ENCODE peak calls at places on chromosomes 3 and 15, in five cellular contexts. H is lower leg skin, B is upper lobe of right lung, K is upper lobe of left lung, W is HL-60. A is an unnamed sample.

GRCh38 chr3:45947361-45947760 is 4.1 kb downstream of the CXCR6 start:
- DNase-seq in H (no peak), B (no peak), K (no peak), W (no peak), A (no peak)

GRCh38 chr3:100782906-100783305 is 73.6 kb downstream of the TFG start:
- DNase-seq in H (no peak), B (no peak), K (no peak), W (no peak), A (no peak)

GRCh38 chr15:74209997-74210573 is 7.5 kb upstream of the STRA6 start:
- DNase-seq in H (no peak), B (no peak), K (no peak), W (no peak), A (no peak)

GRCh38 chr15:47975422-47975821 is 145.4 kb upstream of the SLC24A5 start:
- DNase-seq in H (no peak), B (no peak), K (no peak), W (no peak), A (no peak)

GRCh38 chr15:45648521-45649200 is 13.8 kb downstream of the SQOR start:
- DNase-seq in H (no peak), B (no peak), K (no peak), W (no peak), A (no peak)

GRCh38 chr3:56304069-56304468 is 164.2 kb downstream of the ERC2 start:
- DNase-seq in H (no peak), B (no peak), K (no peak), W (no peak), A (no peak)

GRCh38 chr3:123552095-123552714 is 32.6 kb downstream of the HACD2 start:
- DNase-seq in H (no peak), B (no peak), K (no peak), W (no peak), A (no peak)

GRCh38 chr15:61916104-61916503 is 144.1 kb downstream of the VPS13C start:
- DNase-seq in H (no peak), B (no peak), K (no peak), W (no peak), A (no peak)

GRCh38 chr3:30408105-30408557 is 198.3 kb upstream of the TGFBR2 start:
- DNase-seq in H (no peak), B (no peak), K (no peak), W (no peak), A (no peak)
- TF ChIP-seq CTCF in H (no peak), B (peak; percentile 4), K (no peak), W (no peak), A (peak; percentile 56)

DNA sequence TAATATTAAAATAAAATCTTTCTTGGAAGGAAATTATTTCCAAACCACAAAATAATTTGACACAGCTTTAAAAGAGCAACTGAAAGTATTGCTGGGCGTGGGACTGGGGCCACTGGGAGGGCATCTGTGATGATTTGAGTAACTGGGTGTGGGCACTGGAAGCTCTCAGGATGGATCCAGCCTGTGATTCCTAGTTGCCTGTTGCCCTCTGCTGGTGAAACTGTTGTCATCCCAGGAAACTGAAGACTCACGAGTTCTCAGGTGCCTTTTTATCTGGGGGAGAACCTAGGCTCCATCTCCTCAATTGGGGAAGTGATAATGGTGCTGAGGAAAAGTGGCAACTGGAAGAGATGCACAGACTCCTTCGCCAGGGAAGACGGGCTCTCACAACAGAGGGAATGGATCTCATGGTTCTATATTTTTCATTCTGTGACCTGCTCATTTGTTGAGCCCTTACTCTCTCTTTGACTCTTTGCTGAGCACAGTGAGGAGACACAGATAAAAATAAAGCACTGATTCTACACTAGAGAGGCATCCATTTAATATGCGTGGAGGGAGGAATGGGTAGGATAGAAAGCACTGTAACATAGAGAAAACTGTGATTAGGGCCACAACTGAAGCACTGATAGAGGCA is 61.6 kb downstream of the TPRG1 start:
- DNase-seq in H (peak; percentile 63), B (no peak), K (no peak), W (peak; percentile 18), A (no peak)
- TF ChIP-seq CTCF in H (no peak), B (peak; percentile 63), K (peak; percentile 30), W (no peak), A (peak; percentile 66)

GRCh38 chr3:98709433-98709832 is 53.7 kb upstream of the ST3GAL6 start:
- DNase-seq in H (no peak), B (no peak), K (no peak), W (no peak), A (no peak)

GRCh38 chr3:98705212-98705611 is 57.9 kb upstream of the ST3GAL6 start:
- DNase-seq in H (no peak), B (no peak), K (no peak), W (no peak), A (no peak)

GRCh38 chr3:98701276-98701675 is 61.9 kb upstream of the ST3GAL6 start:
- DNase-seq in H (no peak), B (no peak), K (no peak), W (no peak), A (no peak)

GRCh38 chr3:98702166-98702565 is 61.0 kb upstream of the ST3GAL6 start:
- DNase-seq in H (no peak), B (no peak), K (no peak), W (no peak), A (no peak)

DNA sequence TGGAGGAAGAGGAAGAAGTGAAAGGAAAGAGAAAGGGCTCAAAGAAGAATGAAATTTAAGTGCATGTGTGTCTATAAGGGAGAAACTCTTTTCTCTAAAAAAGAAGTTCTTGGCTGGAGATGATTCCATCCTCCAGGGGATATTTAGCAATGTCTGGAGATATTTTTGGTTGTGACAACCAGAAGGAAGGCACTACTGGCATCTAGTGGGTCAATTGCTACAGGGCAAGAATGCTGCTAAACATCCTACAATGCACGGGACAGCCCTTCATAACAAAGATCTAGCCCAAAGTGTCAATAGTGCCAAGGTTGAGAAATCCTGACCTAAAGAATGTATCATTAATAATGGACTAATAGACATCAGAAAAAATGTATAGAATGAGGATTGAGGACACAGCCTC is 57.4 kb upstream of the ST3GAL6 start:
- DNase-seq in H (no peak), B (no peak), K (no peak), W (no peak), A (no peak)
- TF ChIP-seq CTCF in H (no peak), B (no peak), K (no peak), W (peak; percentile 10), A (no peak)

DNA sequence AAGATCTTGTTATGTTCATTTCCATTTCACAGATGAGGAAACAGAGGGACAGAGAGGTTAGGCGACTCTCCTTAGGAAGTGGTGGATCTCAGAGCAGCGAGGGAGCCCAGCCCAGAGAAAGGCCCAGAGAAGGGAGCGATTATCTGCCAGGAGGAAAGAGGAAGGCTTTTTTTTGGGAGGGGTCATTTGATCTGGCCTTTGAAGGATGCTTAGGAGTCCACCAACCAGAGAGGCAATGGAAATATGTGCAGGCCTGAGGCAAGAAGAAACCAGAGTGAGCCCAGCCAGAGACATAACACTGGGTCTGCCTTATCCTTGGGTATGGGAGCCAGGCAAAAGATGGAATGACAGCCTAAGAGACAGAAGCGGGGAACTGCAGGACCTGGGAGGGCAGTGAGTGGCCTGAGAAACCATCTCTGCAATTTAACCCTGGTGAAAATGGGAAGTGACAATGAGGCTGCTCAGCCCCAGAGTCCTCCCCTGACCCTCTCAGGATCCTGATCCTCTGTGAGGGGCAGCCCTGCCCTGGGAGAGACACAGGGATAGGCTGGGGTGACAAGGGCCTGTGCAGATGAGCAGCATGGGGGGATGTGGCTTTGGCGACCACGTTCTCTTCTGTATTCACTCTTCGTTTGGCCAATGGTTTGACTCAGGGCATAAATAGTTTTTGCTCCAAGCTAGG is 163.2 kb downstream of the WNT7A start:
- DNase-seq in H (no peak), B (peak; percentile 22), K (no peak), W (no peak), A (no peak)
- TF ChIP-seq CTCF in H (no peak), B (no peak), K (no peak), W (no peak), A (no peak)

DNA sequence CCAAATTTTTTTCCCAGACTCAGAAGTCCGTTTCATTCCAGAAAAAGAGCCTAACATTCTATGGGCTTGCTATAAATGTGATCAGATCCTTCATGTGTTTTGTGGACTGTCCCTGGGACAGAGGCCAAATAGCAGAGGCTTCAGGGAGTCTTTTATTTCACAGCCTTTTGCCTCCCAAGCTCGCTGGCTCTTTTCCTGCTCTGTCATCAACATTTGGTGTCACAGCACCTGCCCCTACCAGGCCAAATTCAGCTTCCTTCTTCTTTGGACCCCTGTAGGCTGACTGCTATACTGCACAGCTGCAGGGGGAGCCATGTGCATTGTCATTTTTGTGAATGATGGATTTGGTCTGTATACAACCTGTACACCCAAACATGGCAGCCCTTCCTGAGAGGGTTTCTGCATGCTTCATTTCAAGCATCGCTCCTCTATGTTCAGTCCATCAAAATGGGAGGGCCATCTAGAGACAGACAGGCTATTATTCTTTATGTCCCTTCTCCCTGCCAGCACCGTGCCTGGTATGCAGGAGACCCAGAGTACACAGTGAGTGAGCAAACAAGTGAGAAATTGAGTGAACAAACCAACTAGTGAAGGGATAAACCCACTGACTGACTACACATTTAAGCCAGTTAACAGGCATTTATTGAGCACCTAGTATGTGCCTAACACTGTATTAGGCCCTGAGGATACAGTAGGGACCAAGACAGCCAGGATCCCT is 17.9 kb upstream of the RPP14 start:
- DNase-seq in H (no peak), B (no peak), K (no peak), W (no peak), A (no peak)
- TF ChIP-seq CTCF in H (no peak), B (no peak), K (no peak), W (no peak), A (no peak)

GRCh38 chr3:19025441-19025840 is 122.9 kb upstream of the KCNH8 start:
- DNase-seq in H (no peak), B (no peak), K (no peak), W (no peak), A (no peak)

DNA sequence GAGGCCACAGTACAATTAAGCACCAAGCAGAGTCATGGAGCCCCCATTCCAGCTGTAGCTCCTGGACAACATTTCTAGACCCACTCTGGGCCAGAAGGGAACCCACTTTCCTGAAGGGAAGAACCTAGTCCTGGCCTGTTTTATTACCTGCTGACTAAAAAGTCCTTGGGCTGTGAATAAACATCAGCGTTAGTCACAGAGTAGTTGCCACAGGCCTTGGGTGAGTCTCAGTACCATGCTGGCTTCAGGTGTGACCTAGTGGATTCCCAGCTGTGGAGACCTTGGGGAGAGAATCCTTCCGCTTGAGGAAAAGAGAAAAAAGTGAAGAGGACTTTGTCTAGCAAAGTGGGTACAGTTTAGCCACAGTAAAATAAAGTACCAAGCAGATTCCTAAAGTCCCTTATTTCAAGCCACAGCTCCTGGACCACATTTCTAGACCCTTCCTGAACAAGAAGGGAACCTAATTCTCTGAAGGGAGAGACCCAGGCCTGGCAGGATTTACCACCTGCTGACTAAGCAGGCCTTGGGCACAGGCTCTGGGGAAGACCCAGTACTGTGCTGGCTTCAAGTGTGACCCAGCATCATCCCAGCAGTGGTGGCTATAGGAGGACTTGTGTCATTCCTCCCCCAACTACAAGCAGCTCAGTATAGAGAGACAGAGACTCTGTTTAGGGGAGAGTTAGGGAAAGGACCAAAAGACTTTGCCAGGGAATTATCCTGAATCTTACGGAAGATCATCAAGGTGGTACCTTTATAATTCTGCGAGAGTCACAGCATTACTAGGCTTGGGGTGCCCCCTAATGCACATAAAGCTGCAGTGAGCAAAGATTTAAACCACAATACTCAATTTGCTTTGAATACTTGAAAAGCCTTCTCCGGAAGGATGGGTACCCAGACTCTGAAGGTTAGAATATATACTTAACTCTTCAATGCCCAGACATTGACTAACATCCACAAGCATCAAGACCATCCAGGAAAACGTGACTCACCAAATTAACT is 118.2 kb upstream of the KCNH8 start:
- DNase-seq in H (no peak), B (no peak), K (no peak), W (no peak), A (no peak)
- TF ChIP-seq CTCF in H (no peak), B (no peak), K (no peak), W (no peak), A (no peak)

A was measured in mesothelial cell of epicardium.